ENCODE peak calls at places on chromosomes 7 and 10, in seven cellular contexts. G is PC-3, Y is neural progenitor cell, T is neuronal stem cell, Z is fibroblast of lung, B is GM23248, O is astrocyte. P is an unnamed sample.

GRCh38 chr10:129769381-129770116 is 194.5 kb downstream of the EBF3 start:
- DNase-seq in G (no peak), Y (no peak), T (no peak), Z (no peak), B (no peak), O (no peak), P (no peak)

GRCh38 chr7:102094311-102094710 is 192.4 kb upstream of the SH2B2 start:
- DNase-seq in G (no peak), Y (no peak), T (no peak), Z (no peak), B (no peak), O (no peak), P (no peak)

GRCh38 chr10:78575400-78575799 is 493.4 kb upstream of the ZMIZ1 start:
- DNase-seq in G (no peak), Y (no peak), T (no peak), Z (no peak), B (no peak), O (peak), P (no peak)

GRCh38 chr7:1242601-1243289 is 10.1 kb downstream of the UNCX start:
- DNase-seq in G (no peak), Y (peak), T (no peak), Z (no peak), B (no peak), O (no peak), P (no peak)

GRCh38 chr10:53650794-53651193 is 878.2 kb upstream of the MBL2 start:
- DNase-seq in G (peak), Y (no peak), T (no peak), Z (no peak), B (no peak), O (no peak), P (no peak)

GRCh38 chr10:29250066-29250465 is 38.8 kb upstream of the LYZL1 start:
- DNase-seq in G (no peak), Y (no peak), T (no peak), Z (no peak), B (no peak), O (no peak), P (no peak)

GRCh38 chr7:114825423-114825951 is 96.4 kb upstream of the MDFIC start:
- DNase-seq in G (no peak), Y (peak), T (no peak), Z (no peak), B (no peak), O (no peak), P (peak)

GRCh38 chr7:63073286-63073685 is 925.4 kb upstream of the ZNF722 start:
- DNase-seq in G (no peak), Y (no peak), T (no peak), Z (no peak), B (no peak), O (no peak), P (no peak)

GRCh38 chr7:139023076-139023475 is 12.8 kb downstream of the ZC3HAV1L start:
- DNase-seq in G (no peak), Y (no peak), T (no peak), Z (no peak), B (no peak), O (peak), P (no peak)

GRCh38 chr7:74042746-74043522 is 15.0 kb downstream of the ELN start:
- DNase-seq in G (no peak), Y (no peak), T (no peak), Z (no peak), B (no peak), O (no peak), P (no peak)

GRCh38 chr10:72186213-72186612 is 29.6 kb upstream of the ANAPC16 start:
- DNase-seq in G (no peak), Y (no peak), T (no peak), Z (no peak), B (peak), O (peak), P (no peak)

GRCh38 chr7:91005861-91006260 is 258.4 kb upstream of the FZD1 start:
- DNase-seq in G (no peak), Y (no peak), T (no peak), Z (no peak), B (no peak), O (no peak), P (no peak)

GRCh38 chr7:91005024-91005423 is 259.2 kb upstream of the FZD1 start:
- DNase-seq in G (no peak), Y (no peak), T (no peak), Z (no peak), B (no peak), O (no peak), P (no peak)

GRCh38 chr7:91013078-91013477 is 251.2 kb upstream of the FZD1 start:
- DNase-seq in G (no peak), Y (no peak), T (no peak), Z (no peak), B (no peak), O (no peak), P (no peak)

DNA sequence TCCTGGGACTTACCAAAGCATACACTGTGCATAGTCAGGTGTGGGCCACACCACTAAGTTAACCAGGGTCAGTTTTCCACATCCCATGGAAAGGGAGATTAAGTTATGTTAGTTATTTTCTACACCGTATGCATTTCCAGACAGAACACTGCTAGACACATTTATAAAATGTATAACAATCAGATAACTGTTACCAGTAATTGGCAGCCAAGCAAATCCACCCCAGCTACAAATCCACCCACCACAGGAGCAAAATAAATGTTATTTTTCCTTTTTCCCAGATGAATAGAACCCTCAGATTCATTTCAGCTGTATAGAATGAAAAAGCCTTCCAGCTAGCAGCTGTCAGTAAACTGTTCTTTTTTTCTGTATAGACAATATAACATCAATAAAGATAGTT is 256.9 kb upstream of the FZD1 start:
- DNase-seq in G (no peak), Y (no peak), T (no peak), Z (no peak), B (no peak), O (no peak), P (no peak)
- H3K4me2 ChIP-seq in G (no peak), Y (no peak), T (no peak), Z (no peak), B (no peak), O (no peak), P (no peak)

GRCh38 chr7:94423865-94424264 is 29.2 kb downstream of the COL1A2 start:
- DNase-seq in G (peak), Y (no peak), T (no peak), Z (peak), B (peak), O (peak), P (no peak)
- H3K27ac ChIP-seq in G (no peak), Y (no peak), T (no peak), Z (peak), B (peak), O (peak), P (no peak)

GRCh38 chr7:98944386-98944785 is 66.1 kb downstream of the TRRAP start:
- DNase-seq in G (no peak), Y (no peak), T (no peak), Z (no peak), B (no peak), O (no peak), P (no peak)

GRCh38 chr7:98943336-98943735 is 65.0 kb downstream of the TRRAP start:
- DNase-seq in G (no peak), Y (no peak), T (no peak), Z (no peak), B (no peak), O (no peak), P (no peak)

GRCh38 chr7:98945852-98946251 is 67.5 kb downstream of the TRRAP start:
- DNase-seq in G (no peak), Y (no peak), T (no peak), Z (no peak), B (no peak), O (no peak), P (no peak)

GRCh38 chr7:98949336-98950044 is 71.2 kb downstream of the TRRAP start:
- DNase-seq in G (no peak), Y (no peak), T (no peak), Z (peak), B (no peak), O (no peak), P (no peak)

DNA sequence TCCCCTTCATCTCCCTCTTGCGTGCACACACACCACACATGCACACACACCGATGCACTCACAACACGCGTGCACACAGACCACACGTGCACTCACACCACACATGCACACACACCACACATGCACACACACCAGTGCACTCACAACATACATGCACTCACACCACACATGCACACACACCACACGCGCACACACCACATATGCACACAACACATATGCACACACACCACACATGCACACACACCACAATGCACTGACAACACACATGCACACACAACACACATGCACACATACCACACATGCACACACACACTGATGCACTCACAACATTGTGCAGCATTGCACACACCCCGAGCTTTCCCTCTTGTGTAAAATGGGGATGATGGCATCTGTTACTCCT is 68.1 kb downstream of the TRRAP start:
- DNase-seq in G (no peak), Y (no peak), T (no peak), Z (no peak), B (no peak), O (no peak), P (no peak)
- H3K4me2 ChIP-seq in G (no peak), Y (no peak), T (no peak), Z (no peak), B (no peak), O (no peak), P (no peak)

GRCh38 chr10:122306744-122307143 is 35.6 kb downstream of the BTBD16 start:
- DNase-seq in G (no peak), Y (no peak), T (no peak), Z (no peak), B (no peak), O (no peak), P (no peak)

GRCh38 chr10:122308487-122309141 is 37.5 kb downstream of the BTBD16 start:
- DNase-seq in G (no peak), Y (no peak), T (no peak), Z (no peak), B (no peak), O (no peak), P (no peak)

GRCh38 chr10:122311051-122311410 is 39.9 kb downstream of the BTBD16 start:
- DNase-seq in G (no peak), Y (no peak), T (no peak), Z (no peak), B (no peak), O (no peak), P (no peak)

GRCh38 chr10:122307669-122308486 is 36.8 kb downstream of the BTBD16 start:
- DNase-seq in G (peak), Y (no peak), T (no peak), Z (peak), B (peak), O (peak), P (no peak)

DNA sequence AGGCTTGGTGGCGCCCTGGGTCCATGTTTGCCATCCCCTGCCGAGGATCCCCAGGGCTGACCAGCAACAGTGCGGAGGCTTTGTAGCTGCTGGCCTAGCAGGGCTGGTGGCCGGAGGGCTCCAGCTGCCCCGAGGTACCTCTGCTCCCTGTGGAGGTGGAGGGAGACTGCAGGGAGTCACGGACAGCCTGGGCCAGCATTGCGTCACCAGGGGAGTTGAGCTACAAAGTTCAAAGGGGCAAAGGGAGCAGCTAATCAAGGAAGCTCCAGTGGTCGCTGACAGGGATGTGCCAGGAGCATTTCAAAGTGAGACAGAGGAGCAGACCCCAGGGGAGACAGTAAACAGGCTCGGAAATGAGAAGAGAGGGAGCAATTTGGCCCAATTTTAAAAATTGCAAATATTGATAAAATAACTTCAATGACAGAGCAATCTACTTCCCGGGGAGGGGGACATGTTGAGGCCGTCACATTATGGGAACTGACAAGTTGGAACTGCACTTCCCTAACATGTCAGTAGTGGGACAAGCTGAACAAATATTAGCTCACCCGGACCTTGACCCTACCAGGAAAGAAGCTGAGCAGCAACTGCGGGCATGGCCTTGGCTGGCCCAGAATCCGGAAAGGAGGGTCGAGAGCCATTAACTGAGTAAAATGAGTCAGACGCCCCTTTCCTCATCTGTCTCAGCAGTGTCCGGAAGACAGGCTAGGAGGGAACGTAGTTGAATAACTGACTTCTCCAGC is 39.4 kb downstream of the BTBD16 start:
- DNase-seq in G (peak), Y (no peak), T (no peak), Z (no peak), B (no peak), O (peak), P (no peak)
- H3K27ac ChIP-seq in G (no peak), Y (no peak), T (no peak), Z (no peak), B (no peak), O (no peak), P (no peak)

GRCh38 chr10:127908958-127909267 is 2.0 kb downstream of the PTPRE start:
- DNase-seq in G (no peak), Y (no peak), T (no peak), Z (no peak), B (no peak), O (no peak), P (no peak)
- H3K4me2 ChIP-seq in G (peak), Y (no peak), T (no peak), Z (no peak), B (peak), O (peak), P (no peak)

GRCh38 chr7:80681272-80681885 is 42.9 kb downstream of the CD36 start:
- DNase-seq in G (peak), Y (no peak), T (peak), Z (peak), B (peak), O (no peak), P (no peak)

GRCh38 chr7:80677629-80678028 is 39.2 kb downstream of the CD36 start:
- DNase-seq in G (peak), Y (no peak), T (no peak), Z (peak), B (peak), O (no peak), P (no peak)

GRCh38 chr7:80678703-80679102 is 40.3 kb downstream of the CD36 start:
- DNase-seq in G (no peak), Y (no peak), T (no peak), Z (no peak), B (no peak), O (no peak), P (no peak)

GRCh38 chr7:80682744-80683143 is 44.3 kb downstream of the CD36 start:
- DNase-seq in G (no peak), Y (no peak), T (no peak), Z (no peak), B (no peak), O (no peak), P (no peak)

GRCh38 chr7:80680159-80680903 is 41.9 kb downstream of the CD36 start:
- DNase-seq in G (no peak), Y (no peak), T (no peak), Z (no peak), B (no peak), O (no peak), P (no peak)
- H3K27ac ChIP-seq in G (no peak), Y (no peak), T (no peak), Z (no peak), B (no peak), O (no peak), P (no peak)

GRCh38 chr10:93999401-93999851 is 5.7 kb downstream of the PLCE1 start:
- DNase-seq in G (no peak), Y (peak), T (no peak), Z (peak), B (peak), O (peak), P (no peak)
- H3K4me2 ChIP-seq in G (no peak), Y (no peak), T (no peak), Z (peak), B (peak), O (peak), P (no peak)